ENCODE peak calls at places on chromosomes 7 and 10, in ten cellular contexts. L is HCEC 1CT; A is NCI-H2029 treated with DMSO at 0.1 percent for 48 hours; D is body of pancreas; K is effector memory CD4-positive, alpha-beta T cell; N is NCI-H446 treated with DMSO at 0.1 percent for 48 hours; C is upper lobe of right lung; Q is stimulated activated CD8-positive, alpha-beta memory T cell treated with anti-CD3 and anti-CD28 coated beads, Interleukin-15, amount 100 ng/mL, for 24 hours; S is NCI-H1105; E is OCI-LY7. B is an unnamed sample.

GRCh38 chr10:77179015-77179695 is 458.5 kb downstream of the KCNMA1 start:
- DNase-seq in L (peak; percentile 87), A (no peak), D (peak; percentile 42), K (no peak), N (peak; percentile 21), C (no peak), Q (no peak), S (no peak), E (no peak), B (peak; percentile 65)

GRCh38 chr7:50330701-50331100 is 26.2 kb downstream of the IKZF1 start:
- DNase-seq in L (no peak), A (no peak), D (no peak), K (no peak), N (no peak), C (no peak), Q (no peak), S (no peak), E (peak; percentile 55), B (no peak)

GRCh38 chr7:79652619-79653018 is 199.2 kb upstream of the MAGI2 start:
- DNase-seq in L (no peak), A (no peak), D (no peak), K (no peak), N (no peak), C (no peak), Q (no peak), S (no peak), E (no peak), B (no peak)

GRCh38 chr7:17234398-17235021 is 63.9 kb upstream of the AHR start:
- DNase-seq in L (peak; percentile 95), A (no peak), D (no peak), K (peak; percentile 62), N (no peak), C (no peak), Q (no peak), S (no peak), E (no peak), B (no peak)

GRCh38 chr7:117323877-117324699 is 1.2 kb upstream of the WNT2 start:
- DNase-seq in L (no peak), A (no peak), D (peak; percentile 28), K (no peak), N (no peak), C (peak; percentile 78), Q (no peak), S (peak; percentile 20), E (no peak), B (no peak)

GRCh38 chr10:5619366-5620211 is 46.8 kb downstream of the ASB13 start:
- DNase-seq in L (no peak), A (no peak), D (no peak), K (no peak), N (no peak), C (no peak), Q (no peak), S (no peak), E (no peak), B (no peak)

GRCh38 chr10:79196470-79197461 is 128.0 kb downstream of the ZMIZ1 start:
- DNase-seq in L (peak; percentile 13), A (no peak), D (peak; percentile 86), K (peak; percentile 33), N (no peak), C (peak; percentile 90), Q (peak; percentile 74), S (peak; percentile 44), E (peak; percentile 76), B (peak; percentile 17)

GRCh38 chr7:125061776-125062397 is 132.3 kb upstream of the POT1 start:
- DNase-seq in L (peak; percentile 45), A (no peak), D (no peak), K (no peak), N (peak; percentile 55), C (no peak), Q (no peak), S (no peak), E (no peak), B (no peak)

GRCh38 chr7:17506090-17506489 is 207.6 kb downstream of the AHR start:
- DNase-seq in L (no peak), A (peak; percentile 41), D (peak; percentile 61), K (no peak), N (no peak), C (no peak), Q (no peak), S (no peak), E (no peak), B (no peak)